ENCODE peak calls at places on chromosomes 12 and 14, in eight cellular contexts. I, N, L, A, S, W, X and Q are unnamed samples.

GRCh38 chr12:27545666-27546065 is 21.7 kb downstream of the PPFIBP1 start:
- DNase-seq in A (no peak), L (no peak), S (no peak), X (no peak), N (no peak), W (no peak), I (no peak), Q (no peak)

GRCh38 chr14:61940669-61941420 is 178.6 kb downstream of the SNAPC1 start:
- DNase-seq in I (no peak), W (no peak), X (no peak), S (no peak), L (no peak), N (no peak), A (no peak), Q (peak; percentile 15)

GRCh38 chr14:30620178-30620577 is 1.9 kb upstream of the SCFD1 start:
- DNase-seq in W (peak; percentile 50), S (no peak), I (peak; percentile 30), X (peak; percentile 73), A (no peak), L (no peak), N (no peak), Q (no peak)

GRCh38 chr12:24913130-24913529 is 35.8 kb downstream of the BCAT1 start:
- DNase-seq in I (no peak), X (no peak), A (no peak), W (no peak), N (no peak), L (no peak), S (no peak), Q (no peak)

GRCh38 chr12:24723759-24724158 is 225.1 kb downstream of the BCAT1 start:
- DNase-seq in N (no peak), W (no peak), S (no peak), X (no peak), L (no peak), I (no peak), A (no peak), Q (no peak)

GRCh38 chr14:64845878-64846277 is 33.8 kb downstream of the SPTB start:
- DNase-seq in X (peak; percentile 64), L (no peak), N (no peak), S (no peak), W (peak; percentile 56), I (no peak), A (no peak), Q (no peak)

GRCh38 chr14:104341532-104342434 is 203.4 kb downstream of the KIF26A start:
- DNase-seq in L (peak; percentile 17), W (no peak), I (peak; percentile 79), X (no peak), N (no peak), A (no peak), S (peak; percentile 83), Q (peak; percentile 74)

GRCh38 chr12:12642916-12643315 is 31.2 kb downstream of the CREBL2 start:
- DNase-seq in S (no peak), L (no peak), A (no peak), X (no peak), I (no peak), W (no peak), N (no peak), Q (no peak)

GRCh38 chr14:68967459-68967940 is 11.6 kb downstream of the ACTN1 start:
- DNase-seq in W (no peak), N (no peak), I (no peak), X (no peak), L (no peak), S (no peak), A (no peak), Q (no peak)

GRCh38 chr12:40168868-40169267 is 55.9 kb upstream of the LRRK2 start:
- DNase-seq in A (no peak), W (no peak), S (no peak), L (no peak), I (no peak), X (no peak), N (no peak), Q (no peak)

GRCh38 chr14:74599201-74599809 is 12.7 kb downstream of the LTBP2 start:
- DNase-seq in X (peak; percentile 73), I (no peak), W (no peak), N (peak; percentile 83), L (no peak), S (no peak), A (no peak), Q (no peak)

GRCh38 chr14:68144051-68144681 is 324.6 kb downstream of the RAD51B start:
- DNase-seq in A (no peak), N (peak; percentile 73), W (peak; percentile 61), L (no peak), S (no peak), X (peak; percentile 11), I (no peak), Q (no peak)

GRCh38 chr12:116164263-116164817 is 113.2 kb downstream of the MED13L start:
- DNase-seq in I (no peak), W (peak; percentile 43), S (no peak), N (no peak), A (no peak), L (no peak), X (peak; percentile 11), Q (no peak)

GRCh38 chr14:42110167-42110566 is 503.5 kb downstream of the LRFN5 start:
- DNase-seq in I (peak; percentile 9), L (no peak), N (no peak), A (no peak), X (peak; percentile 71), W (peak; percentile 67), S (no peak), Q (no peak)

GRCh38 chr14:23544511-23545447 is 6.8 kb downstream of the ZFHX2 start:
- DNase-seq in I (no peak), A (no peak), N (no peak), W (no peak), X (no peak), L (no peak), S (no peak), Q (peak; percentile 59)

GRCh38 chr14:23546450-23547035 is 5.0 kb downstream of the ZFHX2 start:
- DNase-seq in L (no peak), N (no peak), I (no peak), W (no peak), S (no peak), X (no peak), A (no peak), Q (no peak)

GRCh38 chr14:23545740-23546411 is 5.7 kb downstream of the ZFHX2 start:
- DNase-seq in I (no peak), W (no peak), L (no peak), S (no peak), X (no peak), N (no peak), A (no peak), Q (no peak)

GRCh38 chr14:23542261-23542660 is 9.3 kb downstream of the ZFHX2 start:
- DNase-seq in L (no peak), X (no peak), N (no peak), I (no peak), S (no peak), A (no peak), W (no peak), Q (no peak)

DNA sequence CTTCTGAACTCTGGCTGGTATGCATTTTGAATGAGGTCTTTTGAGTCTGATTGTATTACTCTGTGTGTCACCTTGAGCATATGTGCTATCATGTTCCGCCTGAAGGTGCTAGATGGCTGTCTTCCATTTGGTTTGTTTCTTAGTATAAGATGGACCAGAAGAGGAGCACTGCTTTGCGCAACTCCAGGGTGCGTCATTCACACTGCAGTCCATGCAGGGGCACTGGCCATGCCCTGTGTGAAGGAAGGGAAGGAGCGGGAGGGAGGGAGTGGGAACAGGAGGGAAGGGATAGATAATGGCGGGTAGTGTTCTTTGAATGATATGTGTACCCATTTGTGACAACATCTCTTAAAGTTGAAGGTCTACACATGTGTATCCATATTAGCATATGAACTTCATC is 8.2 kb downstream of the ZFHX2 start:
- DNase-seq in X (no peak), N (no peak), I (no peak), A (no peak), L (no peak), W (no peak), S (no peak), Q (no peak)
- TF ChIP-seq CTCF in X (no peak), N (no peak), I (no peak), A (no peak), L (no peak), W (no peak), S (no peak), Q (no peak)

DNA sequence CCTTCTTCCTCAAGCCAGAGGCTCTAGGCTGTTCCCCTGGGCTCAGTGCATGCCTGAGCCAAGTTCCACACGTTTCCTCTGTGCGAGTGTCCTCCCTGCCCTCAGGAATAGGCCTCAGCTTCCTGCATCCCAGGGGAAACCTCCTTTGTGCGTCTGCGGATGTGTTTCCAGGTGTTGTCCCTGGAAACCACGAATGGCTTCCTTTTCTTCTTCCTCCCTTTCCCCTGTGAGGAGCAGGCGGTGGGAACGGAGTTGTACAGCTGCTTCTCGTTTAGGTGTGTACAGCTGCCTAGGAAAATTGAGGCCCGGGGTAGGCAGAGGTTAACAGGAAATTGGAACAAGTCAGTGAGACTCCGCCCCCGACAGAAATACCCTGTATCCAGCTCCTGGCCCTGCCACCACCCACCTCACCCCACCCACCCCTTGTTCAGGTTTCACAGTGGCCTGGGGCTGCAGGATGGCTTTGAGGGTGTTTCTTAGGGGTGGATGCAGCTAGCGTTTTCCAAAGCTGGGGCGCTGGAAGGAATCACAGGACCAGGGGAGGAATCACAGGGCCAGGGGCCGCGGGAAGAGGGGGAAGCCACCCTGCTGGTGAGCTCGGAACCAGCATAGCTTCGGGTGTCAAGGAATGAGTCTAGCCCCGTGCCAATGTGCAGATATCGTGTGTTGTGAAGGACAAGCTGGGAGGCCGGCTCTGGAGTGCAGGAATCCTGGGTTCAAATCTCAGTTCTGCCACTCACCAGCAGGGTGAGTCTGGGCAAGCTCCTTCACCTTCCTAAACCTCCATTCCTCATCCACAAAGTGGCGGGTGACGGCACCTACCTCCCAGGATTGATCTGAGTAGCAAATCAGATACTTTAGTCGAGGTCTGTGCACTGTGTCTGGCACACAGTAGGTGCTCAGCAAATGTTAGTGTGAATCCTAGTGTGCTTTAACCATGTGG is 53.8 kb upstream of the RIN3 start:
- DNase-seq in A (no peak), N (no peak), S (no peak), I (no peak), L (no peak), X (no peak), W (no peak), Q (no peak)
- TF ChIP-seq CTCF in A (no peak), N (no peak), S (no peak), I (no peak), L (no peak), X (no peak), W (peak; percentile 18), Q (no peak)

DNA sequence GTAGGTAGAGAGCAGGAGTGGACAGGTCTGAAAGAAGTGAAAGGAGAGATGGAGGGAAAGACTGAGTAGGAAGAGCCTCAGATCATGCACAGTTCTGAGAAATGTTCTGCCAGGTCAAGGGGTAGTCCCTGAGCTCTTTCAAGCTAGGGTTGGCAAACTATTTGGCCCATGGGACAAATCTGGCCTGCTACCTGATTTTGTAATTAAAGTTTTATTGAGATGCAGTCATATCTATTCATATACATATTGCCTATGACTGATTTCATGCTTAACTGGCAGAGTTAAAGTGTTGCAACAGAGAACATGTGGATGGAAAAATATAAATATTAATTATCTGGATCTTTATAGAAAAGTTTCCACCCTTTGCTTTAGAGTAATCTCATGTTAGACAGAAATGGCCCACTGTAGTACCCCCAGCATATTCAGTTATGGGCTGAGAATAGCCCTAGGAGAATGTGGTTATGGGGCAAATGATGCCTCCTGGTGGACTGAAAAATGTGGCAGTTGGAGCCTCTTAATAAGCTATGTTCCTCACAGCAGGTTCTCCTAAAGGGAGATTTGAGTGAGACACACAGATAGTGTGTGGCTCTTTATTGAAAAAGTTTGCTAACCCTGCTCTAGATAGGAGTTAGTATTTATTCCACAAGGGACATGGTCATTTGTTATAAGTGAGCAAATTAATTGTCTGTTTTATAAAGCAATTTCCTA is 476.9 kb downstream of the LRIG3 start:
- DNase-seq in A (no peak), W (no peak), I (peak; percentile 13), X (peak; percentile 13), L (no peak), N (no peak), S (no peak), Q (no peak)
- TF ChIP-seq CTCF in A (peak; percentile 37), W (peak; percentile 39), I (no peak), X (peak; percentile 44), L (no peak), N (peak; percentile 29), S (no peak), Q (peak; percentile 30)

GRCh38 chr12:13798162-13798561 is 183.2 kb downstream of the GRIN2B start:
- DNase-seq in N (no peak), S (no peak), A (no peak), W (no peak), X (no peak), I (no peak), L (no peak), Q (no peak)
- TF ChIP-seq CTCF in N (no peak), S (no peak), A (no peak), W (no peak), X (no peak), I (no peak), L (no peak), Q (no peak)